ENCODE peak calls at places on chromosomes 16 and 17, in six cellular contexts. F, W, E, B, U and R are unnamed samples.
A peak's percentile ranks its signal among the peaks of the same experiment; 100 is the strongest.

GRCh38 chr16:30186782-30187555 is 3.6 kb downstream of the CORO1A start:
- DNase-seq in F (peak; percentile 92), U (peak; percentile 87), E (peak; percentile 53), B (peak; percentile 91), W (peak; percentile 95), R (no peak)

GRCh38 chr17:77358801-77359716 is 218.3 kb downstream of the SEC14L1 start:
- DNase-seq in E (no peak), W (no peak), U (no peak), F (no peak), B (no peak), R (no peak)

GRCh38 chr17:78019367-78019975 is 61.0 kb downstream of the TNRC6C start:
- DNase-seq in E (peak; percentile 53), B (no peak), U (no peak), F (no peak), W (no peak), R (peak; percentile 14)

GRCh38 chr17:32490101-32490482 is 3.3 kb downstream of the CDK5R1 start:
- DNase-seq in F (no peak), U (no peak), E (no peak), B (no peak), W (peak; percentile 57), R (no peak)

GRCh38 chr17:50107790-50108414 is 12.8 kb downstream of the PDK2 start:
- DNase-seq in U (no peak), E (no peak), W (no peak), F (peak; percentile 33), B (no peak), R (no peak)

GRCh38 chr16:48503779-48504178 is 106.2 kb downstream of the N4BP1 start:
- DNase-seq in B (no peak), U (no peak), F (peak; percentile 78), W (no peak), E (no peak), R (no peak)

GRCh38 chr16:89730610-89731234 is 9.4 kb downstream of the ZNF276 start:
- DNase-seq in U (no peak), W (no peak), F (no peak), E (no peak), B (no peak), R (no peak)

GRCh38 chr16:21183995-21184394 is 25.5 kb downstream of the LDAF1 start:
- DNase-seq in E (no peak), W (no peak), B (no peak), F (no peak), U (no peak), R (no peak)

GRCh38 chr16:24035127-24035842 is 199.5 kb downstream of the PRKCB start:
- DNase-seq in B (no peak), F (no peak), W (no peak), E (no peak), U (no peak), R (no peak)